ENCODE peak calls at places on chromosomes 3 and 15, in ten cellular contexts. Q is thyroid gland, W is GM12878, H is heart right ventricle, I is right lobe of liver, J is esophagus squamous epithelium, F is left lung, L is right atrium auricular region, A is pancreas, B is sigmoid colon. Y is an unnamed sample. For H3K9me3, the result is how much of the 10 kb centered on the place peaks cover.

GRCh38 chr15:67216859-67217258 is 37.6 kb downstream of the AAGAB start:
- DNase-seq in Q (no peak), L (no peak), A (no peak), F (no peak), B (no peak), J (no peak), I (no peak), W (no peak), H (no peak), Y (no peak)

GRCh38 chr15:54515664-54516582 is 537.7 kb downstream of the UNC13C start:
- DNase-seq in W (no peak), B (no peak), J (no peak), F (no peak), H (no peak), I (no peak), A (no peak), L (no peak), Q (no peak), Y (no peak)

GRCh38 chr3:44029100-44029499 is 212.6 kb upstream of the TOPAZ1 start:
- DNase-seq in I (no peak), J (no peak), F (no peak), H (no peak), L (no peak), A (no peak), B (no peak), W (no peak), Q (no peak), Y (no peak)

GRCh38 chr3:64687781-64688515 is at the start of gene ADAMTS9:
- DNase-seq in A (peak), F (peak), J (no peak), B (peak), I (peak), L (peak), Q (peak), W (no peak), H (peak), Y (no peak)

GRCh38 chr15:60496853-60497252 is 17.9 kb upstream of the ICE2 start:
- DNase-seq in Q (no peak), F (no peak), H (no peak), L (no peak), A (no peak), B (no peak), J (no peak), W (no peak), I (no peak), Y (no peak)

GRCh38 chr3:57078366-57079220 is 18.1 kb downstream of the SPATA12 start:
- DNase-seq in W (no peak), A (peak), I (no peak), H (peak), B (peak), F (peak), J (no peak), Q (peak), L (peak), Y (no peak)

GRCh38 chr3:52453496-52454234 is at the start of gene TNNC1:
- DNase-seq in I (no peak), L (no peak), J (no peak), F (peak), Q (peak), A (no peak), B (no peak), H (peak), W (no peak), Y (no peak)

GRCh38 chr15:39586387-39587171 is 5.7 kb downstream of the THBS1 start:
- DNase-seq in I (no peak), F (no peak), Q (no peak), J (no peak), H (no peak), B (no peak), L (no peak), A (no peak), W (no peak), Y (no peak)

GRCh38 chr3:117665311-117665710 is 955.7 kb downstream of the TUSC7 start:
- DNase-seq in I (peak), B (no peak), W (no peak), A (peak), F (no peak), L (no peak), J (no peak), H (no peak), Q (peak), Y (no peak)

GRCh38 chr3:183085634-183086390 is 13.5 kb downstream of the MCCC1 start:
- DNase-seq in H (no peak), I (no peak), B (no peak), L (no peak), J (no peak), Q (no peak), W (no peak), F (no peak), A (no peak), Y (no peak)

GRCh38 chr3:29183346-29184087 is 97.4 kb upstream of the RBMS3 start:
- DNase-seq in J (no peak), A (no peak), Q (no peak), B (no peak), W (no peak), H (no peak), F (no peak), I (no peak), L (no peak), Y (no peak)

GRCh38 chr3:63278171-63278999 is at the start of gene SYNPR:
- DNase-seq in L (no peak), H (no peak), F (no peak), A (no peak), W (no peak), Q (no peak), B (no peak), I (no peak), J (no peak), Y (no peak)

GRCh38 chr3:17032407-17033034 is 147.8 kb downstream of the PLCL2 start:
- DNase-seq in A (no peak), F (no peak), L (no peak), W (no peak), Q (no peak), I (no peak), H (no peak), B (no peak), J (no peak), Y (no peak)

GRCh38 chr15:85742186-85742751 is 52.5 kb downstream of the KLHL25 start:
- DNase-seq in W (no peak), F (no peak), L (peak), B (no peak), H (no peak), I (no peak), Q (no peak), A (no peak), J (no peak), Y (no peak)

GRCh38 chr3:141738636-141739363 is 702 bp downstream of the RNF7 start:
- DNase-seq in Q (no peak), J (no peak), B (no peak), W (no peak), F (no peak), A (no peak), H (peak), L (no peak), I (no peak), Y (no peak)

GRCh38 chr3:10601131-10601856 is 95.9 kb upstream of the ATP2B2 start:
- DNase-seq in H (no peak), L (no peak), J (no peak), A (no peak), Q (peak), I (no peak), B (no peak), F (no peak), W (no peak), Y (no peak)

GRCh38 chr15:56879502-56879901 is 38.9 kb upstream of the TCF12 start:
- DNase-seq in A (no peak), W (no peak), F (no peak), L (no peak), B (no peak), J (no peak), Q (no peak), I (no peak), H (no peak), Y (no peak)

GRCh38 chr3:141456328-141456689 is 30.5 kb upstream of the RASA2 start:
- DNase-seq in B (no peak), A (no peak), Q (no peak), F (no peak), L (peak), H (no peak), W (no peak), J (no peak), I (no peak), Y (no peak)

GRCh38 chr3:162489853-162490252 is 993.2 kb downstream of the OTOL1 start:
- DNase-seq in H (no peak), I (no peak), W (no peak), F (no peak), B (no peak), Q (no peak), A (no peak), L (no peak), J (no peak), Y (no peak)
- TF ChIP-seq CTCF in H (no peak), I (no peak), W (no peak), F (no peak), B (no peak), Q (no peak), A (no peak), L (no peak), J (no peak), Y (no peak)

GRCh38 chr3:152386208-152386607 is 117.5 kb downstream of the MBNL1 start:
- DNase-seq in I (no peak), J (no peak), F (no peak), H (no peak), W (no peak), Q (no peak), B (no peak), A (no peak), L (no peak), Y (no peak)

GRCh38 chr3:152385761-152386160 is 117.0 kb downstream of the MBNL1 start:
- DNase-seq in I (no peak), L (no peak), H (no peak), J (no peak), Q (no peak), A (no peak), F (no peak), B (no peak), W (no peak), Y (no peak)

GRCh38 chr3:152390647-152391046 is 121.9 kb downstream of the MBNL1 start:
- DNase-seq in W (no peak), L (no peak), H (no peak), Q (no peak), F (no peak), J (no peak), A (no peak), I (no peak), B (no peak), Y (no peak)

GRCh38 chr3:152389316-152389934 is 120.7 kb downstream of the MBNL1 start:
- DNase-seq in H (no peak), A (no peak), B (no peak), I (no peak), J (no peak), W (no peak), F (no peak), L (no peak), Q (no peak), Y (no peak)

DNA sequence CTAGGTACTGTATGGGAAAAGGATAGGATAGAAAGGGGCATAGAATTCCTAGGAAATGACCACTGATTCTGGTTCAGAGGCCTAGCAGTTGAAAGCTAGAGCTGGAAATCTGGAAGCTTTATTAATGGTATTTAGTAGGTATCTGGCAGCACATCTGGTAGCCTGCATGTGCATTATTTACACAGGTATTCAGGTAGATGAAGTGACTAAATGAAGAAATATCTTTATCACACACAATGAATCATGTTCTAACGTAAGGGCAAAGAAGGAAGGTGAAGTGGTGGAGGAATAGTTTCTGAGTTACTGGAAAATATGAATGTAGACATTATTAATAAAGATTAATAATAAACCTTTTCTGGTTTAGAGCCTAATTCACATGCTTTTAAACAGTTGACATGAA is 119.9 kb downstream of the MBNL1 start:
- DNase-seq in H (no peak), I (no peak), J (no peak), Q (no peak), A (no peak), F (no peak), B (no peak), W (no peak), L (no peak), Y (no peak)
- H3K27ac ChIP-seq in H (peak), I (no peak), J (no peak), Q (no peak), A (no peak), F (peak), B (peak), W (no peak), L (peak), Y (no peak)

GRCh38 chr3:26233374-26233773 is 389.2 kb upstream of the LRRC3B start:
- DNase-seq in F (no peak), A (no peak), I (no peak), J (no peak), B (no peak), H (no peak), L (no peak), W (no peak), Q (no peak), Y (no peak)

GRCh38 chr3:26236991-26237682 is 385.4 kb upstream of the LRRC3B start:
- DNase-seq in Q (no peak), W (no peak), F (no peak), B (no peak), J (no peak), I (no peak), L (no peak), A (no peak), H (peak), Y (no peak)

GRCh38 chr3:26236511-26236910 is 386.1 kb upstream of the LRRC3B start:
- DNase-seq in A (no peak), F (no peak), I (no peak), J (no peak), H (peak), L (no peak), W (no peak), B (no peak), Q (no peak), Y (no peak)
- H3K9me3 ChIP-seq in A (under half), F (under half), I (under half), J (under half), H (under half), L (under half), W (under half), B (under half), Q (under half), Y (under half)

DNA sequence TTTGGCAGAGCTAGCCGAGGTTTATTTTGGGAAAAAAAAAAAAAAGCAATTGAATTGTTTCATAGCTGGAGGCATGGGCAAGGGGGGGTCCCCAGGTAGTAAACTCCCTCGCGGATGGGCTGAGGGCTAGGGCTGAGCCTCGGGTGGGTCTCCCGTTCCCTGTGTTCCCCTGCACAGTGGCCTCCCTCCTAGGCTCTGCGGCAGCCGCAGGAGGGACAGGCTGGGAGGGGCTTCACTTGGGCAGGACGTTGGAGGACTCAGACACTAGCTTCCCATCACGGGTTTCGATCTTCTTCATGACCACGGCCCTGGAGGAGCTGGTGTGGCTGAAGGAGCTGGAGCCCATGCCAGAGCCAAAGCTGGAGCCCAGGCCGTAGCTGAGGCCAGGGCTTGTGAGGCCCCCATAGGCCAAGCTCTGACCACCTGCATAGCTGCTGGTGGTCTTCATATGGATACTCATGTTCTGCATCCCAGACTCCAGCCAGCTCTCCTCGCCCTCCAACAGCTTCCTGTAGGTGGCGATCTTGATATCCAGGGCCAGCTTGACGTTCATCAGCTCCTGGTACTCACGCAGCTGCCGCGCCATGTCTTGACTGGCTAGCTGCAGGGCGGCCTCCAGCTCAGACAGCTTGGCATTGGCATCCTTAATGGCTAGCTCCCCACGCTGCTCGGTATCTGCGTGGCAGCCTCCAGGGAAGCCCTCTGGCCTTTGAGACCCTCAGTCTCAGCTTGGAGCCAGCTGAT is 64.0 kb upstream of the CDAN1 start:
- DNase-seq in L (no peak), J (no peak), F (no peak), Q (no peak), I (no peak), B (no peak), A (no peak), W (no peak), H (no peak), Y (no peak)
- TF ChIP-seq CTCF in L (no peak), J (no peak), F (no peak), Q (no peak), I (no peak), B (no peak), A (no peak), W (peak), H (no peak), Y (no peak)

Y was measured in CD4-positive, alpha-beta T cell.